ENCODE peak calls at places on chromosomes 1 and 21, in five cellular contexts. H, P, N, G and M are unnamed samples. For H3K79me2, the result is how much of the 10 kb centered on the place peaks cover.

GRCh38 chr1:1599030-1599916 is 662 bp downstream of the FNDC10 start:
- DNase-seq in H (peak), P (no peak), N (peak), G (no peak), M (peak)

GRCh38 chr1:226186124-226187018 is at the start of gene ACBD3:
- DNase-seq in H (peak), P (peak), N (peak), G (peak), M (peak)

GRCh38 chr1:184051138-184051484 is 419 bp upstream of the TSEN15 start:
- DNase-seq in H (no peak), P (no peak), N (no peak), G (peak), M (no peak)

GRCh38 chr1:101653482-101653946 is 343.2 kb downstream of the OLFM3 start:
- DNase-seq in H (peak), P (no peak), N (no peak), G (peak), M (peak)

GRCh38 chr1:9112961-9113880 is 15.7 kb downstream of the GPR157 start:
- DNase-seq in H (no peak), P (no peak), N (no peak), G (no peak), M (no peak)

GRCh38 chr1:113530021-113530420 is 139.7 kb downstream of the MAGI3 start:
- DNase-seq in H (no peak), P (no peak), N (no peak), G (no peak), M (no peak)

GRCh38 chr1:43978551-43979260 is at the start of gene B4GALT2:
- DNase-seq in H (peak), P (peak), N (peak), G (no peak), M (no peak)

GRCh38 chr1:33634806-33635205 is 162.4 kb downstream of the ZSCAN20 start:
- DNase-seq in H (peak), P (peak), N (peak), G (peak), M (peak)

GRCh38 chr1:45840704-45841103 is 37.3 kb downstream of the MAST2 start:
- DNase-seq in H (no peak), P (no peak), N (no peak), G (no peak), M (peak)

GRCh38 chr1:200231787-200232222 is 178.0 kb downstream of the ZNF281 start:
- DNase-seq in H (no peak), P (no peak), N (no peak), G (no peak), M (no peak)

GRCh38 chr1:44571712-44572571 is 102.3 kb downstream of the TMEM53 start:
- DNase-seq in H (peak), P (peak), N (peak), G (no peak), M (peak)

GRCh38 chr1:94999456-95000131 is 72.7 kb upstream of the CNN3 start:
- DNase-seq in H (no peak), P (no peak), N (no peak), G (no peak), M (no peak)

GRCh38 chr1:200258447-200259375 is 151.1 kb downstream of the ZNF281 start:
- DNase-seq in H (peak), P (peak), N (peak), G (peak), M (peak)

GRCh38 chr1:8473121-8473891 is 155.4 kb downstream of the SLC45A1 start:
- DNase-seq in H (no peak), P (no peak), N (no peak), G (no peak), M (peak)

GRCh38 chr1:68010094-68010493 is 40.3 kb downstream of the DIRAS3 start:
- DNase-seq in H (peak), P (no peak), N (peak), G (peak), M (no peak)

GRCh38 chr1:107365874-107366273 is 225.0 kb downstream of the NTNG1 start:
- DNase-seq in H (no peak), P (no peak), N (peak), G (no peak), M (no peak)

GRCh38 chr1:167489581-167490340 is 28.6 kb downstream of the CD247 start:
- DNase-seq in H (peak), P (no peak), N (no peak), G (no peak), M (no peak)

GRCh38 chr1:8118031-8118451 is 91.9 kb upstream of the ERRFI1 start:
- DNase-seq in H (no peak), P (no peak), N (no peak), G (no peak), M (no peak)

GRCh38 chr1:117886101-117886795 is 43.2 kb downstream of the GDAP2 start:
- DNase-seq in H (no peak), P (no peak), N (no peak), G (no peak), M (no peak)

GRCh38 chr1:8443558-8444194 is 125.8 kb downstream of the SLC45A1 start:
- DNase-seq in H (peak), P (no peak), N (no peak), G (no peak), M (no peak)

GRCh38 chr1:54979327-54979891 is 1.0 kb upstream of the TMEM61 start:
- DNase-seq in H (no peak), P (no peak), N (no peak), G (no peak), M (no peak)

GRCh38 chr1:17441265-17441992 is 2.0 kb upstream of the RCC2 start:
- DNase-seq in H (peak), P (peak), N (no peak), G (peak), M (peak)

GRCh38 chr21:39637971-39638628 is 25.4 kb downstream of the B3GALT5 start:
- DNase-seq in H (no peak), P (no peak), N (no peak), G (no peak), M (no peak)

GRCh38 chr21:16942703-16943102 is 570.1 kb upstream of the CXADR start:
- DNase-seq in H (peak), P (peak), N (peak), G (no peak), M (no peak)

GRCh38 chr1:3668585-3669300 is 16.4 kb downstream of the TP73 start:
- DNase-seq in H (peak), P (no peak), N (no peak), G (peak), M (no peak)

GRCh38 chr1:7389201-7389785 is 381.8 kb upstream of the VAMP3 start:
- DNase-seq in H (no peak), P (no peak), N (peak), G (no peak), M (no peak)

GRCh38 chr1:229557214-229557850 is 1.2 kb downstream of the ABCB10 start:
- DNase-seq in H (no peak), P (peak), N (no peak), G (no peak), M (peak)

GRCh38 chr1:31383967-31384366 is 11.1 kb upstream of the FABP3 start:
- DNase-seq in H (no peak), P (no peak), N (no peak), G (no peak), M (no peak)

GRCh38 chr1:89051300-89051943 is 13.6 kb downstream of the GBP1 start:
- DNase-seq in H (no peak), P (no peak), N (no peak), G (no peak), M (no peak)

GRCh38 chr1:99766378-99766800 is at the start of gene FRRS1:
- DNase-seq in H (peak), P (peak), N (peak), G (peak), M (peak)

GRCh38 chr1:248775496-248775895 is 19.9 kb upstream of the LYPD8 start:
- DNase-seq in H (no peak), P (no peak), N (no peak), G (no peak), M (no peak)

GRCh38 chr21:36966066-36966845 is at the start of gene HLCS:
- DNase-seq in H (peak), P (peak), N (peak), G (no peak), M (peak)

GRCh38 chr1:27598288-27598687 is 5.7 kb downstream of the AHDC1 start:
- DNase-seq in H (peak), P (no peak), N (peak), G (no peak), M (no peak)

GRCh38 chr1:15885269-15885668 is 37.8 kb downstream of the SPEN start:
- DNase-seq in H (no peak), P (no peak), N (no peak), G (no peak), M (no peak)

GRCh38 chr1:223860051-223860559 is 14.4 kb upstream of the TP53BP2 start:
- DNase-seq in H (no peak), P (no peak), N (no peak), G (no peak), M (no peak)

GRCh38 chr1:212671342-212672031 is 28.2 kb downstream of the BATF3 start:
- DNase-seq in H (peak), P (no peak), N (peak), G (no peak), M (peak)

GRCh38 chr1:107529511-107530149 is 388.8 kb downstream of the NTNG1 start:
- DNase-seq in H (peak), P (peak), N (peak), G (no peak), M (peak)

GRCh38 chr1:217911908-217912307 is 280.8 kb downstream of the SPATA17 start:
- DNase-seq in H (peak), P (no peak), N (peak), G (no peak), M (peak)

GRCh38 chr1:8866792-8867415 is 11.6 kb downstream of the ENO1 start:
- DNase-seq in H (no peak), P (no peak), N (no peak), G (no peak), M (no peak)

GRCh38 chr1:151990856-151991198 is 2.8 kb downstream of the S100A10 start:
- DNase-seq in H (no peak), P (no peak), N (no peak), G (no peak), M (no peak)
- TF ChIP-seq EZH2phosphoT487 in H (no peak), P (no peak), N (no peak), G (no peak), M (no peak)

DNA sequence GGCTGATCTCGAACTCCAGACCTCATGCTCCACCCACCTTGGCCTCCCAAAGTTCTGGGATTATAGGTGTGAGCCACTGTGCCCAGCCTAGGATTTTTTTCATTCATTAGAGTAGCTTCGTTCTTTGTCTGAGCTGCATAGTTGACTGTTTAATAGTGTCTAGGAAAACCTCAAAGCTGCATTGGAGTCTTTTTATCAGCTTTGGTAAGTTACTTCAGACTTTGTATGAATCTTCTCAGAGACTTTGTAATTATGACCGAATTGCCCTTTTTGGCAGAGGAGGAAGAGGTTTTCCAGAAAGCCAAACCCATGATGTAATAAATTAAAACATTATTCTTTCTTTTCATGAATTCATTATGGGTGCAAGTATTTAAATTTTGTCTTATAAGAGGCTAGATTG is 5.1 kb downstream of the DNAJB4 start:
- DNase-seq in H (no peak), P (no peak), N (no peak), G (no peak), M (no peak)
- H3K79me2 ChIP-seq in H (under half), P (half or more), N (half or more), G (half or more), M (under half)

DNA sequence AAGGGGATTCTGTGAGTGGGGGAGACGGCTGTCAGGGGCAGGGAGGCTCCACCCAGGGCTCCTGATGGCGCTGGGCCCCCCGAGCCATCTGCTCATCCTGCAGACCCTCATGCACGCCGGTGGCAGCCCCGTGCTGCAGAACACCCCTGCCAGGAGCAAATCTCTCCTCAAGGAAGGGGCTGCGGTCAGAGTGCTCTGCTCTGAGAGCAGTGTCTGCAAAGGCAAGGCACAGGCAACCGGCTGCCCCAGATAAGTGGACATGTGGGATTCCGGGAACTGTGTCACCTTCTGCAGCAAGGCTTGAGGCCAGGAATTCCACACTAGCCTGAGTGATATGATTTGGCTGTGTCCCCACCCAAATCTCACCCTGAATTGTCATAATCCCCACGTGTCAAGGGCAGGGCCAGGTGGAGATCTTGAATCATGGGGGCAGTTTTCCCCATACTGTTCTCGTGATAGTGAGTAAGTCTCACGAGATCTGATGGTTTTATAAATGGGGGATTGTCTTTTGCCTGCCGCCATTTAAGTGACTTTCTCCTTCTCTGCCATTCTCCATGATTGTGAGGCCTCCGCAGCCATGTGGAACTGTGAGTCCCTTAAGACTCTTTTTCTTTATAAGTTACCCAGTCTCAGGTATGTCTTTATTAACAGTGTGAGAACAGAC is 101.0 kb downstream of the PDE9A start:
- DNase-seq in H (no peak), P (no peak), N (no peak), G (no peak), M (no peak)
- H3K4me3 ChIP-seq in H (no peak), P (no peak), N (no peak), G (no peak), M (no peak)

DNA sequence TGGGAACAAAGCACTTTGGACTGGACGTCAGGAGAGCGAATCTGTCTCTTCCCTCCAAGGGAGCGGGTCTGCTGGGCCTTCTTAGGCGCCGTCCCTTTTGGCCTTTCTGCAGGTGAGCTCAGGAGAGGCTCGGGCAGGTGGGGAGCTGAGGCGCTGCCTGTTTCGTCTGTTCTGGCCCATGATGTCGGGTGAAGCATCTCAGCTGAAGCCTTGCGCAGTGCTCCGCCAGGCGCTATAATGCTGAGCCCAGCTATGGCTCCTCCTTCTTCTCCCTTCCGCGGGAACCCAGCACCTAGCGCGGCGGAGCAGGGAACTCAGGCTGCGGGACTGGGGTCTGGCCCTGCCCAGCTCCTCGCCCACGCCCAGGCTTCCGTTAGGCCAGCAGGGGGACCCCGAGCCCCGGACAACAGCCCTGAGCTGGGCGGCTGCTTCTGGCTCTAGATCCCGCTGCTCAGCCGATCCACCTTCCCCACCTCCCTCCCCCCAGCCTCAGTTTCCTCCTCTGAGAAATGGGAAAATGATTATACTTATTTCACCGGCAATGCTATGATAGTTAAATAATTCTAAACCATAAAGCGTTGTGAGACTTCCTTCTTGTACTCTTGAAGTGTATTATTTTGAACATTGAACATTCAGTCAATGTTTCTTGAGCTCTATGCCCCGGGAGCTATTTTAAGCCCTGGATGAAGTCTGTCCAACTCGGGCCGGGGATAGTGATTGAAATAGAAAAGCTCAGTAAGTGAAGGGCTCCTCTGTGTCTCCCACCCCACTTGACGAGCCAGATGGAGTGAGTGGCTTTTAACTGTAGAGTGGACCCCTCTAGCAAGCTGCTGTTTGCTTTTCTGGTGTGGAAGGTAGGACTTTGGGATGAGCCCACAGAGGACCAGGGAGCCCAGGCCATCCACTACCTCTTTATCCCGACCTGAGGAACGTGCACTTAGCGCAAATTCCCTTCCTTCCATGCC is 9.6 kb upstream of the ADORA1 start:
- DNase-seq in H (peak), P (peak), N (peak), G (peak), M (no peak)
- TF ChIP-seq EZH2phosphoT487 in H (no peak), P (no peak), N (no peak), G (no peak), M (no peak)

GRCh38 chr1:214043167-214043566 is 55.4 kb downstream of the PROX1 start:
- DNase-seq in H (no peak), P (no peak), N (no peak), G (no peak), M (no peak)

GRCh38 chr1:214039394-214040018 is 51.7 kb downstream of the PROX1 start:
- DNase-seq in H (no peak), P (no peak), N (no peak), G (no peak), M (no peak)

GRCh38 chr1:214037468-214037867 is 49.7 kb downstream of the PROX1 start:
- DNase-seq in H (no peak), P (no peak), N (no peak), G (no peak), M (no peak)
- H3K79me2 ChIP-seq in H (under half), P (under half), N (under half), G (under half), M (under half)

DNA sequence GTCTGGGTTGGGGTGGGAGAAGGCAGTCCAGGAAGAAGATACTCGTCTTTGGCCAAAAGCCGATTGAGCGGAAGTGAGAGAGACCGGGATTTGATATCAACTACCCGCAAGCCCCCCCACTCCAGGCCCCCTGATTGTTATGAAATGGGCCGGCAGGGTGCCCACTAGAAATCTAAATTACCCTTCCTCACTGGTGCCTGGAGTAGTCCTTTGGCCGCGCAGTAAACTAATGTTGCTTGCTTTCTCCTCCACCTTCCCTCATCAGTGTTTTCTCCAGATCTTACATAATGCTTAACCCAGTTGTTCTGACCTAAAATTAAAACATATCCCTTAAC is 119.2 kb upstream of the BARHL2 start:
- DNase-seq in H (no peak), P (no peak), N (no peak), G (no peak), M (no peak)
- H3K4me3 ChIP-seq in H (peak), P (no peak), N (no peak), G (no peak), M (no peak)

DNA sequence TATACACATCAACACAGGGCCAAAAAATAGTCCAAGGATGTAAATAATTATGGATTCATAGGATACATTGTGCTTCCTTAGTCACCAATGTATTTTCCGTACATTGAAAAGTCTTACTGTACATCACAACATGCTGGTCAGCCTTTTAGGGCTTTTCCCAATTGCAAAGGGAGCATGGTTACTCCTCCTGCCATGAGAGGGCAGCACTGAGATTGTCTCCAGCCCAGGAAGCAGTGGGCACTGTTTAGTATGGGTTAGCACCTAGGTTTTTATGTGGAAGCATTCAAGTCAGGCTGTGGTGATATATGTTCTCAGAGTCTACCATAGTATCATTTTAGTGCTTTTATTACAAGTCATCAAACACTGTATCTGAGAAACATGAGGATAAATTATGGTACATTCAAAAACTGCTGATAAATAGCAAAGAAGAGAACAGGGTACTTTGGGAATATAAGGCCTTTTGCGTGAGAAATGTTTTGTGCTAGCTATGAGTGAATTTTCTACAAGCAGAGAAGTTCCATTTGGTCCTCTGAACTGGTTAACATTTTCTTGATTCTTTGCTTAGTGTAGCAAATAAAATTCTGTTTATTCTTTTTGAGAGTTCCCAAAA is 34.0 kb downstream of the ST6GALNAC5 start:
- DNase-seq in H (peak), P (peak), N (peak), G (peak), M (peak)
- TF ChIP-seq EZH2phosphoT487 in H (no peak), P (no peak), N (no peak), G (no peak), M (no peak)

GRCh38 chr1:231386472-231386871 is 35.6 kb downstream of the EGLN1 start:
- DNase-seq in H (no peak), P (no peak), N (no peak), G (no peak), M (no peak)
- H3K79me2 ChIP-seq in H (under half), P (half or more), N (half or more), G (half or more), M (under half)

DNA sequence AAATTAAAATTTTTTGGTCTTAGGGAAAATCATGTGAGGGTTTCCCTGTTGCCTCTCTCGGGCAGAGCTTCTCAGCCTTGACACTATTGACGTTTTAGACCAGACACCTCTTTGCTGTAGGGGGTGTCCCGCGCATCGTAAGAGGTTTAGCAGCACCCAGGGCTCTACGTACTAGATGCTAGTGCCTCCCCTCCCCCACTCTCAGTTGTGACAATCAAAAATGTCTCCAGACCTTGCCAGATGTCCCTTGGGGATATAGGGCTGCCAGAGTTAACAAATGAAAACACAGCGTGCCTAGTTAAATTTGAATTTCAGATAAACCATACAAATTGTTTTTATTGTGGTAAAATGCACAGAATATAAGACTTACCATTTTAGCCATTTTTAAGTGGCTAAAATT is 293.3 kb downstream of the DISC1 start:
- DNase-seq in H (peak), P (no peak), N (peak), G (no peak), M (no peak)
- H3K4me3 ChIP-seq in H (no peak), P (no peak), N (no peak), G (no peak), M (no peak)

GRCh38 chr1:98025858-98026257 is 105.0 kb upstream of the DPYD start:
- DNase-seq in H (no peak), P (no peak), N (no peak), G (no peak), M (no peak)
- TF ChIP-seq EZH2phosphoT487 in H (no peak), P (no peak), N (no peak), G (no peak), M (no peak)